ENCODE peak calls at places on chromosomes 16 and 17, in five cellular contexts. G is K562, U is HCT116, Y is SK-N-SH, L is GM12878. R is an unnamed sample.

GRCh38 chr17:3761918-3762380 is 38.2 kb downstream of the HASPIN start:
- DNase-seq in L (no peak), G (no peak), Y (no peak), U (no peak), R (no peak)

GRCh38 chr16:88993006-88993787 is 16.2 kb upstream of the CBFA2T3 start:
- DNase-seq in Y (no peak), G (peak), L (no peak), U (no peak), R (no peak)

GRCh38 chr16:53091508-53092211 is 36.9 kb downstream of the CHD9 start:
- DNase-seq in Y (peak), G (no peak), U (no peak), L (peak), R (peak)

GRCh38 chr17:78041401-78042179 is 83.1 kb downstream of the TNRC6C start:
- DNase-seq in L (no peak), U (no peak), G (no peak), Y (peak), R (no peak)

GRCh38 chr17:69223809-69224208 is 4.8 kb downstream of the ABCA10 start:
- DNase-seq in L (peak), U (no peak), G (no peak), Y (no peak), R (no peak)

GRCh38 chr17:78133179-78133951 is 2.8 kb downstream of the TMC8 start:
- DNase-seq in L (no peak), U (no peak), G (no peak), Y (no peak), R (no peak)

GRCh38 chr17:12900474-12900873 is 111.2 kb downstream of the ARHGAP44 start:
- DNase-seq in L (no peak), U (no peak), G (no peak), Y (no peak), R (no peak)

GRCh38 chr17:41403409-41404023 is 6.1 kb upstream of the KRT31 start:
- DNase-seq in Y (no peak), L (no peak), G (no peak), U (peak), R (no peak)

GRCh38 chr17:17134952-17135340 is 71.2 kb downstream of the PLD6 start:
- DNase-seq in U (no peak), L (no peak), Y (no peak), G (no peak), R (no peak)

GRCh38 chr17:74212262-74212912 is 984 bp upstream of the TTYH2 start:
- DNase-seq in U (no peak), L (no peak), Y (no peak), G (peak), R (no peak)

GRCh38 chr17:39688475-39688835 is 598 bp upstream of the PGAP3 start:
- DNase-seq in U (no peak), L (no peak), Y (no peak), G (no peak), R (no peak)
- H3K9ac ChIP-seq in U (peak), L (peak), Y (peak), G (peak), R (peak)

GRCh38 chr17:37844158-37844976 is 79.8 kb upstream of the TBC1D3K start:
- DNase-seq in G (peak), Y (peak), L (no peak), U (peak), R (no peak)

GRCh38 chr17:37847102-37847501 is 77.1 kb upstream of the TBC1D3K start:
- DNase-seq in Y (no peak), L (no peak), U (no peak), G (no peak), R (no peak)

GRCh38 chr17:37842401-37842800 is 81.8 kb upstream of the TBC1D3K start:
- DNase-seq in L (no peak), G (no peak), U (no peak), Y (no peak), R (no peak)

GRCh38 chr17:37847811-37848331 is 76.3 kb upstream of the TBC1D3K start:
- DNase-seq in G (no peak), Y (no peak), L (no peak), U (no peak), R (no peak)

GRCh38 chr17:37844977-37845293 is 79.3 kb upstream of the TBC1D3K start:
- DNase-seq in L (no peak), G (no peak), U (no peak), Y (no peak), R (no peak)
- TF ChIP-seq YY1 in L (no peak), G (no peak), U (no peak), Y (no peak), R (no peak)

GRCh38 chr16:72162105-72162680 is 9.8 kb downstream of the PMFBP1 start:
- DNase-seq in Y (no peak), L (no peak), U (no peak), G (no peak), R (peak)
- H3K4me3 ChIP-seq in Y (no peak), L (no peak), U (no peak), G (no peak), R (no peak)

DNA sequence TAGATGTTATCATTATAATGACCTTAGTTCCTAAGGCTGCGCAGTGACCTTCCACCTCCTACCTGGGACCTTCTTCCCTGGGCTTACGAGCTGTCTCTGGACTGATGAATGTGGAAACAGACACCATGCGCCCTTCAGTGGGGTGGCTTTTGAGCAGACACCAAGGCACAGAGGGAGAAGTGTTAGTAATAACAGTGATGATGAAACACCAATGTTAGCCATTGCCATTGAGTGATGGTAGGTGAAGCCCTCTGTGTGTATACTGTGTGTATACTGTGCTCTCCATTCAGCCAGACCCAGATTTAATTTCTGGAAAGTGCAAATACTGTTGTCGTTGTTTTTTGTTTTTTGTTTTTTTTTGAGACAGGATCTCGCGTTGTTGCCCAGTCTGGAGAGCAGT is 44.5 kb downstream of the CLEC16A start:
- DNase-seq in U (no peak), L (no peak), G (no peak), Y (no peak), R (no peak)
- H3K9ac ChIP-seq in U (no peak), L (no peak), G (no peak), Y (no peak), R (no peak)

DNA sequence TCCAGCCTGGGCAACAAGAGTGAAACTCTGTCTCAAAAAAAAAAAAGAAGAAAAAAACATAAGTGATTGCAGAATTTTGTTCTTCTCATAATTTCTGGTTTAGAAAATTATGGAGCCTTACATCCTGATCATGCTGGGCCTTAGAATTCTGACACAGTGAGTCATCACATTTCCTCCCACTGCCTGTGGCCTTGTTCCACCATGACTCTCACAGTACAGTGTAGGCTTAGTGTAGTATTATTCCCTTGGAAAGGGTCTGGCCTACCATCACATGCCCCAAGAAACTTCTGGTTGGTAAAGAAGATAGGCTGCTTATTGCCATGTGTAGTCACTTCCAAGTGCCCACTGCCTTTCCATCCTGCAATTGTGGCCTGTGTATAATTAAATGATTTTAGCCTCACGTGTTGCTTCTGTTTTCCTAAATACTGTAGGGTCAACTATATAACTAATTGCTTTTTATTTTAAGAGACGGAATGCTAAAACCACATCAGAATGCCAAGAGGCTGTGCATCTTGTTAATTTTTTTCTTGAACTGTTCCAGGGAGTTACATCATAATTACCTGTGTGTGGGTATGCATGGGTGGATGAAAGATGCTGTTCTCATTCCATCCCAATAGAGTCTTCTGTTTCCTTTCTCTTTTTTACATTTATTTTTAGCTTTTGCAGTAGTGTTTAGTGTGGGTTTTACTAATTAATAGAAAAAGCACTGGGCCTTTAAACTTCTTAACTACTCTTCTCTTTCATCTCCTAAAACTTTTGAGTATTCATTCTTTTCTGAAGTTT is 25.9 kb downstream of the OGFOD1 start:
- DNase-seq in Y (no peak), U (peak), L (no peak), G (peak), R (no peak)
- TF ChIP-seq YY1 in Y (peak), U (peak), L (no peak), G (no peak), R (no peak)

GRCh38 chr16:67558859-67559258 is 3.5 kb upstream of the CTCF start:
- DNase-seq in G (no peak), Y (no peak), L (no peak), U (no peak), R (no peak)
- H3K4me3 ChIP-seq in G (no peak), Y (no peak), L (no peak), U (no peak), R (no peak)

GRCh38 chr16:31188450-31189411 is 8.8 kb downstream of the FUS start:
- DNase-seq in Y (no peak), L (no peak), U (no peak), G (no peak), R (no peak)
- H3K9ac ChIP-seq in Y (no peak), L (no peak), U (no peak), G (no peak), R (no peak)

DNA sequence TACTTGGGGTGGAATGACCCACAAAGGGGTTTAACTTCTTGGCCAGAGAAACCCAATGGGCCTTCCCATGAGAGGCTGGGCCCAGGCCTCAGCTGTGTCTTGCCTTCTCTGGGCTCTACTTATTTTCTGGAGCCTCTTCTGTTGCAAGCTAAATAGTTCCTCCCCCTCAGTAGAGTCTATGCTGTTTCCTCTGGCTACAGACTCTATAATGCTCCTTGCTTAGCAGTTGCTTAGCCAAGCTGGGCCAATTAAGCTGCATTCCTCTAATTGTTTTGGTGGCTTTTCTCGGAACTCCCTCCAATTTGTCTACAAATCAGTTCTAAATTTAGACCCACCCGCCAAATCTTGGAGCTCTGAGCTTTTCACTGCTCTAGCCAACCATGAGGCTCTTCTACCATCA is 302.7 kb upstream of the ASIC2 start:
- DNase-seq in L (no peak), G (no peak), Y (no peak), U (no peak), R (no peak)
- TF ChIP-seq YY1 in L (no peak), G (no peak), Y (no peak), U (no peak), R (no peak)

GRCh38 chr17:48720263-48721008 is 1.9 kb downstream of the PRAC1 start:
- DNase-seq in G (no peak), L (no peak), U (no peak), Y (no peak), R (no peak)

GRCh38 chr17:48719642-48720262 is 2.6 kb downstream of the PRAC1 start:
- DNase-seq in Y (peak), G (no peak), U (no peak), L (no peak), R (peak)

GRCh38 chr17:48717367-48718161 is 4.8 kb downstream of the PRAC1 start:
- DNase-seq in Y (no peak), G (no peak), U (no peak), L (no peak), R (no peak)

GRCh38 chr17:48718781-48719641 is 3.3 kb downstream of the PRAC1 start:
- DNase-seq in U (no peak), L (no peak), G (no peak), Y (peak), R (no peak)

GRCh38 chr17:48718162-48718780 is 4.0 kb downstream of the PRAC1 start:
- DNase-seq in U (no peak), G (no peak), Y (no peak), L (no peak), R (no peak)
- H3K4me3 ChIP-seq in U (no peak), G (no peak), Y (no peak), L (no peak), R (peak)

GRCh38 chr17:28515518-28515917 is 9.4 kb downstream of the FOXN1 start:
- DNase-seq in G (no peak), Y (no peak), U (no peak), L (no peak), R (no peak)

GRCh38 chr17:28519236-28519635 is 13.1 kb downstream of the FOXN1 start:
- DNase-seq in G (no peak), U (no peak), L (no peak), Y (no peak), R (no peak)

GRCh38 chr17:28520687-28521086 is 14.5 kb downstream of the FOXN1 start:
- DNase-seq in G (no peak), Y (no peak), L (no peak), U (no peak), R (no peak)

GRCh38 chr17:28518578-28518977 is 12.4 kb downstream of the FOXN1 start:
- DNase-seq in G (no peak), Y (no peak), L (no peak), U (no peak), R (no peak)

DNA sequence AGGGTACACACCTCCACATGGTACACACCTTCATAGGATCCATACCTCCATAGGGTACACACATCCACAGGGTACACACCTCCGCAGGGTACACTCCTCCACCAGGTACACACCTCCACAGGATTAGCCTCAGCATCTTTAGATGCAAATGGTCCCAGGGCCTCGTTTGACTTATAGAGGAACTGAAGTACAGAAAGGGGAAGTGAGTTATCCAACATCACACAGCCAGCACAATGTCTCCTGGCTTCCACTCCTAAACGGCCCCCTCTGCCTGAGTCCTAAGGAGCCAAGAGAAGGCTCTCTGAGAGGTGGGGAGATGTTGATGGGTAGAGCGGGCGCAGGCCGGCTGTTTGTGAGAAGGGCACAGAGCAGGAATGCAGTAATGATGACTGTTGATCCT is 12.0 kb downstream of the FOXN1 start:
- DNase-seq in G (no peak), Y (no peak), U (no peak), L (no peak), R (no peak)
- H3K9ac ChIP-seq in G (no peak), Y (no peak), U (no peak), L (no peak), R (no peak)